ENCODE peak calls at places on chromosomes 13 and 19, in nine cellular contexts. J, G, O, T, B, V, U, E and H are unnamed samples.

GRCh38 chr13:107554355-107554905 is 660.9 kb downstream of the LIG4 start:
- ATAC-seq in J (no peak), G (no peak), O (no peak), T (no peak), B (no peak), V (no peak), U (peak), E (no peak), H (no peak)

GRCh38 chr19:2739602-2740313 is at the start of gene SLC39A3:
- ATAC-seq in J (peak), G (peak), O (peak), T (peak), B (peak), V (peak), U (peak), E (peak), H (peak)

GRCh38 chr13:72953391-72953960 is 105.3 kb upstream of the KLF5 start:
- ATAC-seq in J (no peak), G (peak), O (peak), T (no peak), B (no peak), V (no peak), U (no peak), E (peak), H (peak)

GRCh38 chr19:8262431-8262830 is 45.7 kb downstream of the CD320 start:
- ATAC-seq in J (no peak), G (no peak), O (peak), T (no peak), B (no peak), V (no peak), U (no peak), E (no peak), H (no peak)

GRCh38 chr19:5891572-5891937 is 12.0 kb downstream of the NDUFA11 start:
- ATAC-seq in J (no peak), G (peak), O (no peak), T (no peak), B (no peak), V (no peak), U (no peak), E (no peak), H (peak)

GRCh38 chr13:44648392-44649117 is 72.4 kb upstream of the TSC22D1 start:
- ATAC-seq in J (no peak), G (no peak), O (peak), T (no peak), B (no peak), V (no peak), U (peak), E (no peak), H (no peak)

GRCh38 chr13:33441015-33441414 is 155.5 kb upstream of the STARD13 start:
- ATAC-seq in J (no peak), G (peak), O (peak), T (no peak), B (no peak), V (no peak), U (peak), E (peak), H (no peak)

GRCh38 chr13:47334173-47334572 is 437.3 kb upstream of the HTR2A start:
- ATAC-seq in J (no peak), G (peak), O (no peak), T (peak), B (no peak), V (peak), U (no peak), E (peak), H (no peak)

GRCh38 chr19:30360378-30361106 is 11.6 kb upstream of the ZNF536 start:
- ATAC-seq in J (no peak), G (no peak), O (no peak), T (no peak), B (no peak), V (no peak), U (peak), E (no peak), H (no peak)

GRCh38 chr13:112837371-112838037 is 131.5 kb upstream of the MCF2L start:
- ATAC-seq in J (peak), G (no peak), O (no peak), T (peak), B (no peak), V (no peak), U (no peak), E (peak), H (no peak)

GRCh38 chr13:33202644-33203169 is 82.8 kb downstream of the STARD13 start:
- ATAC-seq in J (no peak), G (no peak), O (no peak), T (no peak), B (no peak), V (no peak), U (no peak), E (no peak), H (no peak)

GRCh38 chr13:33229446-33230177 is 55.9 kb downstream of the STARD13 start:
- ATAC-seq in J (peak), G (peak), O (no peak), T (no peak), B (no peak), V (peak), U (no peak), E (no peak), H (no peak)

GRCh38 chr19:29337029-29337428 is 124.1 kb upstream of the UQCRFS1 start:
- ATAC-seq in J (no peak), G (no peak), O (no peak), T (no peak), B (no peak), V (no peak), U (no peak), E (no peak), H (no peak)

GRCh38 chr13:113802090-113802531 is 43.1 kb downstream of the TMEM255B start:
- ATAC-seq in J (peak), G (peak), O (peak), T (no peak), B (no peak), V (no peak), U (peak), E (peak), H (peak)

GRCh38 chr19:13794388-13794751 is 873 bp upstream of the ZSWIM4 start:
- ATAC-seq in J (peak), G (peak), O (peak), T (no peak), B (no peak), V (peak), U (no peak), E (peak), H (no peak)

GRCh38 chr13:88802886-88803285 is 1131.7 kb downstream of the SLITRK5 start:
- ATAC-seq in J (no peak), G (no peak), O (no peak), T (no peak), B (no peak), V (no peak), U (no peak), E (no peak), H (no peak)

GRCh38 chr13:20812890-20813289 is 39.1 kb upstream of the EEF1AKMT1 start:
- ATAC-seq in J (no peak), G (no peak), O (no peak), T (no peak), B (no peak), V (no peak), U (no peak), E (no peak), H (no peak)

GRCh38 chr13:47656651-47657050 is 344.4 kb downstream of the SUCLA2 start:
- ATAC-seq in J (no peak), G (no peak), O (no peak), T (no peak), B (no peak), V (no peak), U (no peak), E (no peak), H (no peak)

GRCh38 chr19:719081-719512 is 10.4 kb downstream of the PALM start:
- ATAC-seq in J (peak), G (peak), O (peak), T (peak), B (no peak), V (peak), U (peak), E (peak), H (peak)

GRCh38 chr19:11059511-11060358 is 29.5 kb upstream of the LDLR start:
- ATAC-seq in J (no peak), G (no peak), O (no peak), T (no peak), B (no peak), V (no peak), U (no peak), E (no peak), H (peak)

GRCh38 chr13:102812616-102813287 is 13.8 kb downstream of the BIVM start:
- ATAC-seq in J (no peak), G (no peak), O (no peak), T (no peak), B (no peak), V (no peak), U (peak), E (no peak), H (no peak)

GRCh38 chr19:10419200-10419645 is 1.1 kb upstream of the PDE4A start:
- ATAC-seq in J (no peak), G (no peak), O (no peak), T (no peak), B (no peak), V (no peak), U (no peak), E (no peak), H (no peak)

GRCh38 chr13:102090532-102090931 is 311.3 kb downstream of the FGF14 start:
- ATAC-seq in J (peak), G (no peak), O (no peak), T (no peak), B (no peak), V (no peak), U (no peak), E (no peak), H (no peak)

GRCh38 chr19:3140667-3141038 is 4.8 kb downstream of the GNA15 start:
- ATAC-seq in J (no peak), G (no peak), O (no peak), T (no peak), B (no peak), V (no peak), U (no peak), E (no peak), H (no peak)

GRCh38 chr19:34220472-34221063 is 33.8 kb upstream of the GARRE1 start:
- ATAC-seq in J (peak), G (peak), O (peak), T (peak), B (no peak), V (no peak), U (no peak), E (peak), H (peak)

GRCh38 chr13:35723820-35724219 is 247.3 kb upstream of the MAB21L1 start:
- ATAC-seq in J (peak), G (peak), O (no peak), T (no peak), B (no peak), V (peak), U (no peak), E (no peak), H (no peak)

GRCh38 chr13:46571189-46571901 is 18.4 kb downstream of the LRCH1 start:
- ATAC-seq in J (peak), G (peak), O (no peak), T (no peak), B (no peak), V (peak), U (no peak), E (no peak), H (peak)

GRCh38 chr13:106129993-106130392 is 405.5 kb downstream of the EFNB2 start:
- ATAC-seq in J (no peak), G (peak), O (no peak), T (no peak), B (no peak), V (no peak), U (no peak), E (no peak), H (no peak)

GRCh38 chr13:40927929-40928328 is 91.2 kb downstream of the ELF1 start:
- ATAC-seq in J (no peak), G (no peak), O (no peak), T (no peak), B (no peak), V (no peak), U (no peak), E (no peak), H (no peak)

GRCh38 chr19:11693505-11694499 is 44.9 kb downstream of the ZNF823 start:
- ATAC-seq in J (no peak), G (peak), O (no peak), T (no peak), B (no peak), V (no peak), U (peak), E (no peak), H (peak)

GRCh38 chr19:49758292-49758691 is 4.8 kb downstream of the TSKS start:
- ATAC-seq in J (no peak), G (no peak), O (no peak), T (no peak), B (no peak), V (no peak), U (no peak), E (peak), H (no peak)

GRCh38 chr19:11208526-11209471 is 11.5 kb upstream of the KANK2 start:
- ATAC-seq in J (no peak), G (no peak), O (no peak), T (no peak), B (no peak), V (peak), U (no peak), E (no peak), H (no peak)

GRCh38 chr13:95707035-95707434 is 30.1 kb downstream of the DNAJC3 start:
- ATAC-seq in J (no peak), G (peak), O (no peak), T (no peak), B (peak), V (no peak), U (no peak), E (no peak), H (no peak)

GRCh38 chr19:56839665-56840451 is 668 bp downstream of the PEG3 start:
- ATAC-seq in J (peak), G (peak), O (peak), T (peak), B (no peak), V (peak), U (no peak), E (peak), H (peak)

GRCh38 chr13:24386816-24387708 is 77.7 kb downstream of the C1QTNF9 start:
- ATAC-seq in J (no peak), G (no peak), O (no peak), T (no peak), B (no peak), V (no peak), U (no peak), E (no peak), H (no peak)

GRCh38 chr19:2462635-2463421 is 6.1 kb upstream of the LMNB2 start:
- ATAC-seq in J (peak), G (peak), O (peak), T (peak), B (no peak), V (peak), U (peak), E (peak), H (peak)

GRCh38 chr13:42990147-42990990 is 1.7 kb downstream of the EPSTI1 start:
- ATAC-seq in J (peak), G (peak), O (no peak), T (no peak), B (no peak), V (no peak), U (no peak), E (peak), H (no peak)

GRCh38 chr19:48477696-48478338 is 8.6 kb downstream of the CYTH2 start:
- ATAC-seq in J (no peak), G (no peak), O (no peak), T (no peak), B (no peak), V (no peak), U (no peak), E (no peak), H (no peak)

GRCh38 chr19:7751157-7751783 is 3.9 kb upstream of the CD209 start:
- ATAC-seq in J (no peak), G (peak), O (no peak), T (no peak), B (peak), V (no peak), U (no peak), E (no peak), H (peak)